ENCODE peak calls at places on chromosomes 5 and 9, in seven cellular contexts. K is A549, M is H1, C is GM12878, R is HepG2, Q is SK-N-SH, G is IMR-90. F is an unnamed sample.

GRCh38 chr5:35963381-35963843 is 25.0 kb upstream of the CAPSL start:
- DNase-seq in G (peak; percentile 20), M (peak; percentile 75), R (no peak), K (peak; percentile 11), C (no peak), Q (peak; percentile 10), F (peak; percentile 58)

GRCh38 chr5:96146675-96147074 is 185.0 kb upstream of the ELL2 start:
- DNase-seq in M (no peak), K (peak; percentile 52), C (peak; percentile 27), Q (no peak), G (peak; percentile 95), R (no peak), F (peak; percentile 20)

GRCh38 chr9:5263568-5264218 is 32.5 kb downstream of the INSL4 start:
- DNase-seq in G (no peak), R (peak; percentile 15), Q (no peak), M (no peak), C (no peak), K (peak; percentile 60), F (no peak)

GRCh38 chr5:125914471-125914870 is 508.7 kb upstream of the GRAMD2B start:
- DNase-seq in C (no peak), M (no peak), K (no peak), R (no peak), G (no peak), Q (no peak), F (no peak)

GRCh38 chr9:118575341-118576070 is 793.7 kb downstream of the BRINP1 start:
- DNase-seq in C (no peak), K (no peak), M (no peak), R (no peak), Q (no peak), G (no peak), F (no peak)

GRCh38 chr9:126773004-126773607 is 31.7 kb upstream of the ZBTB43 start:
- DNase-seq in M (peak; percentile 70), C (no peak), G (peak; percentile 16), R (peak; percentile 32), K (peak; percentile 56), Q (peak; percentile 52), F (peak; percentile 38)

GRCh38 chr5:56637321-56637920 is 177.9 kb upstream of the MAP3K1 start:
- DNase-seq in M (no peak), Q (peak; percentile 24), K (peak; percentile 64), G (peak; percentile 52), R (peak; percentile 93), C (no peak), F (no peak)

GRCh38 chr5:35098214-35098613 is 50.5 kb upstream of the AGXT2 start:
- DNase-seq in C (no peak), G (no peak), Q (no peak), R (no peak), M (no peak), K (no peak), F (no peak)

GRCh38 chr9:18459958-18460584 is 13.9 kb upstream of the ADAMTSL1 start:
- DNase-seq in Q (no peak), G (peak; percentile 76), R (no peak), K (peak; percentile 44), M (no peak), C (no peak), F (no peak)

GRCh38 chr5:72558383-72558782 is 51.2 kb upstream of the ZNF366 start:
- DNase-seq in K (peak; percentile 4), G (no peak), Q (peak; percentile 27), C (no peak), M (no peak), R (no peak), F (no peak)

GRCh38 chr9:4141201-4141750 is 158.6 kb downstream of the GLIS3 start:
- DNase-seq in C (no peak), R (no peak), M (no peak), K (no peak), Q (no peak), G (peak; percentile 74), F (no peak)

GRCh38 chr9:93617273-93617672 is 40.9 kb downstream of the PHF2 start:
- DNase-seq in Q (no peak), K (no peak), R (no peak), G (no peak), C (no peak), M (peak; percentile 49), F (no peak)

GRCh38 chr5:154520861-154521453 is 42.9 kb upstream of the HAND1 start:
- DNase-seq in R (peak; percentile 34), Q (peak; percentile 48), C (no peak), M (peak; percentile 93), K (peak; percentile 43), G (no peak), F (peak; percentile 68)

GRCh38 chr5:96661841-96662724 is at the start of gene CAST:
- DNase-seq in G (peak; percentile 85), M (peak; percentile 87), K (peak; percentile 98), Q (peak; percentile 82), C (peak; percentile 73), R (peak; percentile 84), F (peak; percentile 25)

GRCh38 chr5:165196961-165197360 is 1691.5 kb downstream of the MAT2B start:
- DNase-seq in C (no peak), M (no peak), R (no peak), G (no peak), K (no peak), Q (no peak), F (no peak)

GRCh38 chr9:93183663-93184438 is at the start of gene WNK2:
- DNase-seq in K (peak; percentile 24), G (no peak), Q (peak; percentile 96), R (no peak), C (no peak), M (peak; percentile 82), F (peak; percentile 98)

GRCh38 chr9:2857564-2858198 is 13.8 kb upstream of the PUM3 start:
- DNase-seq in C (peak; percentile 37), M (peak; percentile 78), Q (peak; percentile 76), K (peak; percentile 70), R (peak; percentile 47), G (peak; percentile 66), F (peak; percentile 37)

GRCh38 chr9:35904966-35905781 is 828 bp upstream of the HRCT1 start:
- DNase-seq in M (no peak), Q (no peak), R (no peak), K (peak; percentile 25), G (peak; percentile 74), C (no peak), F (no peak)

GRCh38 chr5:170572453-170572852 is 68.6 kb downstream of the KCNIP1 start:
- DNase-seq in C (peak; percentile 25), Q (no peak), K (peak; percentile 3), R (no peak), M (no peak), G (no peak), F (no peak)

GRCh38 chr5:53406630-53407316 is 73.7 kb upstream of the FST start:
- DNase-seq in C (no peak), R (peak; percentile 5), M (no peak), G (peak; percentile 97), K (peak; percentile 68), Q (no peak), F (no peak)

GRCh38 chr5:80782626-80783025 is 127.8 kb upstream of the DHFR start:
- DNase-seq in C (no peak), K (no peak), M (no peak), R (no peak), Q (no peak), G (no peak), F (no peak)

GRCh38 chr9:34362614-34363013 is 14.1 kb downstream of the MYORG start:
- DNase-seq in R (no peak), C (no peak), K (no peak), M (no peak), G (no peak), Q (no peak), F (no peak)

GRCh38 chr9:98150726-98151125 is 31.7 kb upstream of the TRIM14 start:
- DNase-seq in C (no peak), K (no peak), M (no peak), G (no peak), Q (no peak), R (no peak), F (no peak)

GRCh38 chr9:117492476-117492875 is 77.6 kb upstream of the ASTN2 start:
- DNase-seq in G (no peak), M (no peak), R (no peak), K (no peak), Q (no peak), C (no peak), F (no peak)

DNA sequence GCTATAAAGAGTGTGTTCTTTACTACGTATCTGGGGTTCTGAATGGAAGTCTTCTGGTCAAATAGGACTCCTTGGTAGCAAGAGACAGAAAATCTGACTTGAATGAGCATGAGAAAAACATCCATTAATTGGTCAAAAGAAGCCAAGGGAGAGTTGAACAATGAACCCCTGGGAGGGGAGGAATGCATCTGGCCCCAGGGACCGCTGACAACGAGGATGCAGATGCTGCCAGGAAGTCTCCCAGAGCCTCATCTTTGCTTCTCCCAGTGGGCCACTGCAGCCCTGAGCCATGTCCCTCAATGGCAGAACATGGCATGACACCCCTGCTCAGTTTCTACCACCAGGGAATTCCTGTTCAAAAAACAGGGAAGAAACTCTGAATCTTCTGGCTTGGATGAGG is 50.5 kb upstream of the ICE1 start:
- DNase-seq in Q (no peak), K (no peak), G (no peak), M (no peak), C (no peak), R (no peak), F (no peak)
- TF ChIP-seq RFX5 in Q (no peak), K (no peak), G (no peak), M (no peak), C (no peak), R (no peak), F (no peak)

GRCh38 chr5:168877132-168877895 is 298.1 kb upstream of the PANK3 start:
- DNase-seq in M (no peak), G (no peak), K (no peak), Q (no peak), C (no peak), R (peak; percentile 18), F (no peak)

GRCh38 chr5:168875839-168876238 is 296.7 kb upstream of the PANK3 start:
- DNase-seq in M (no peak), Q (no peak), K (no peak), G (no peak), R (no peak), C (no peak), F (no peak)

GRCh38 chr5:168876419-168876818 is 297.3 kb upstream of the PANK3 start:
- DNase-seq in C (no peak), Q (no peak), G (no peak), M (no peak), R (no peak), K (no peak), F (no peak)

GRCh38 chr5:168872246-168872645 is 293.1 kb upstream of the PANK3 start:
- DNase-seq in Q (no peak), C (no peak), M (no peak), G (no peak), R (no peak), K (no peak), F (no peak)

GRCh38 chr5:168874713-168875380 is 295.7 kb upstream of the PANK3 start:
- DNase-seq in M (no peak), Q (no peak), G (peak; percentile 5), R (no peak), K (peak; percentile 43), C (no peak), F (peak; percentile 24)
- TF ChIP-seq CTCF in M (peak; percentile 62), Q (peak; percentile 59), G (peak; percentile 35), R (no peak), K (peak; percentile 24), C (peak; percentile 2), F (peak; percentile 40)

GRCh38 chr5:31757813-31758212 is 118.9 kb downstream of the PDZD2 start:
- DNase-seq in R (no peak), M (no peak), Q (peak; percentile 85), K (no peak), C (no peak), G (no peak), F (no peak)
- TF ChIP-seq RFX5 in R (no peak), M (no peak), Q (no peak), K (no peak), C (no peak), G (no peak), F (no peak)

GRCh38 chr9:21056931-21057330 is 20.8 kb downstream of the IFNB1 start:
- DNase-seq in C (no peak), Q (no peak), K (peak; percentile 16), G (peak; percentile 49), R (no peak), M (no peak), F (no peak)

GRCh38 chr9:21060919-21061561 is 16.7 kb downstream of the IFNB1 start:
- DNase-seq in Q (no peak), M (no peak), R (no peak), G (peak; percentile 36), C (peak; percentile 12), K (no peak), F (no peak)
- TF ChIP-seq CTCF in Q (no peak), M (no peak), R (no peak), G (no peak), C (no peak), K (no peak), F (no peak)

F was measured in K562.